ENCODE peak calls at places on chromosomes 11 and 22, in eight cellular contexts. Y is kidney, S is HCT116, J is H1, G is fibroblast of the aortic adventitia, Z is breast epithelium, Q is colonic mucosa, X is tibial nerve. F is an unnamed sample.

GRCh38 chr11:10542776-10543175 is 1.8 kb upstream of the RNF141 start:
- DNase-seq in Y (no peak), Q (no peak), Z (no peak), S (no peak), J (no peak), X (no peak), G (no peak), F (no peak)

GRCh38 chr11:10984250-10984649 is 126.4 kb upstream of the ZBED5 start:
- DNase-seq in J (no peak), Q (no peak), S (peak), G (no peak), X (no peak), Y (no peak), Z (no peak), F (no peak)

GRCh38 chr22:32204856-32205722 is at the start of gene RFPL2:
- DNase-seq in G (peak), S (peak), J (peak), Q (no peak), Y (no peak), Z (no peak), X (no peak), F (peak)

GRCh38 chr11:67301313-67301921 is 1.9 kb upstream of the SSH3 start:
- DNase-seq in Y (peak), X (no peak), Q (peak), J (no peak), Z (no peak), G (no peak), S (no peak), F (no peak)

GRCh38 chr11:128279861-128280260 is 307.5 kb downstream of the ETS1 start:
- DNase-seq in S (no peak), Q (no peak), G (no peak), Y (no peak), J (no peak), X (no peak), Z (no peak), F (no peak)

GRCh38 chr22:21839765-21840140 is 27.7 kb downstream of the MAPK1 start:
- DNase-seq in X (no peak), S (no peak), Q (no peak), J (no peak), G (no peak), Y (no peak), Z (no peak), F (no peak)

GRCh38 chr11:111586305-111586915 is 15.8 kb upstream of the SIK2 start:
- DNase-seq in X (peak), Z (no peak), Y (no peak), G (peak), Q (peak), J (no peak), S (peak), F (no peak)

GRCh38 chr11:120344302-120345004 is 8.2 kb downstream of the ARHGEF12 start:
- DNase-seq in Q (peak), Y (no peak), X (no peak), S (peak), J (no peak), Z (no peak), G (no peak), F (no peak)

GRCh38 chr11:134655189-134655937 is 243.3 kb upstream of the B3GAT1 start:
- DNase-seq in Q (peak), G (no peak), X (no peak), J (peak), S (no peak), Z (peak), Y (peak), F (no peak)

GRCh38 chr11:85752201-85752889 is 58.6 kb downstream of the SYTL2 start:
- DNase-seq in Y (no peak), G (no peak), S (no peak), Q (no peak), X (no peak), Z (no peak), J (no peak), F (no peak)

GRCh38 chr22:27980424-27981148 is 61.5 kb upstream of the PITPNB start:
- DNase-seq in Z (no peak), Y (no peak), J (peak), X (no peak), Q (no peak), S (no peak), G (no peak), F (peak)

GRCh38 chr11:11937957-11938356 is 70.5 kb downstream of the DKK3 start:
- DNase-seq in Y (no peak), Z (no peak), G (no peak), X (no peak), Q (no peak), S (no peak), J (no peak), F (peak)

GRCh38 chr22:21940521-21940920 is 12.1 kb downstream of the PPM1F start:
- DNase-seq in J (no peak), Y (no peak), S (no peak), Z (no peak), Q (no peak), G (no peak), X (no peak), F (no peak)

GRCh38 chr11:31722754-31723153 is 88.4 kb downstream of the PAX6 start:
- DNase-seq in X (no peak), S (no peak), Z (no peak), J (no peak), Q (no peak), G (no peak), Y (no peak), F (no peak)

GRCh38 chr22:21038405-21038804 is 6.0 kb upstream of the SLC7A4 start:
- DNase-seq in Y (no peak), Z (no peak), G (peak), J (no peak), X (no peak), S (no peak), Q (no peak), F (no peak)

GRCh38 chr11:82898242-82898641 is 2.0 kb downstream of the PRCP start:
- DNase-seq in S (no peak), Q (no peak), G (no peak), J (no peak), Y (no peak), Z (no peak), X (no peak), F (no peak)

GRCh38 chr22:47627561-47628253 is 865.3 kb downstream of the TBC1D22A start:
- DNase-seq in S (peak), J (no peak), Q (no peak), Y (no peak), Z (no peak), G (no peak), X (no peak), F (no peak)

GRCh38 chr11:101582242-101583052 is 1.4 kb downstream of the TRPC6 start:
- DNase-seq in S (no peak), Q (no peak), Y (peak), J (peak), X (no peak), G (no peak), Z (no peak), F (no peak)

GRCh38 chr11:38169286-38169685 is 1571.2 kb upstream of the RAG2 start:
- DNase-seq in Q (no peak), J (no peak), Y (no peak), S (no peak), G (peak), X (no peak), Z (no peak), F (no peak)

GRCh38 chr11:130766650-130767297 is 149.5 kb downstream of the SNX19 start:
- DNase-seq in S (no peak), Z (no peak), G (no peak), Q (no peak), J (no peak), Y (no peak), X (no peak), F (no peak)

GRCh38 chr11:85685131-85685819 is 720 bp downstream of the CCDC89 start:
- DNase-seq in J (no peak), S (no peak), Q (no peak), Z (no peak), G (peak), X (no peak), Y (peak), F (no peak)

GRCh38 chr22:49959782-49960158 is 802 bp upstream of the PIM3 start:
- DNase-seq in J (no peak), Q (peak), Z (no peak), S (no peak), Y (no peak), G (no peak), X (no peak), F (no peak)

GRCh38 chr11:59542142-59542810 is 30.9 kb downstream of the OR4D9 start:
- DNase-seq in J (no peak), Y (no peak), Z (no peak), S (no peak), X (no peak), G (no peak), Q (no peak), F (no peak)

GRCh38 chr11:79100093-79100704 is 340.6 kb downstream of the TENM4 start:
- DNase-seq in X (peak), Z (no peak), S (peak), Q (peak), Y (no peak), J (peak), G (peak), F (no peak)

GRCh38 chr11:2792376-2793250 is 92.8 kb upstream of the KCNQ1OT1 start:
- DNase-seq in Y (peak), X (no peak), J (peak), Q (no peak), Z (no peak), S (no peak), G (no peak), F (no peak)

GRCh38 chr11:2789791-2790580 is 90.2 kb upstream of the KCNQ1OT1 start:
- DNase-seq in Q (peak), J (no peak), X (no peak), Y (peak), Z (peak), S (no peak), G (no peak), F (no peak)

GRCh38 chr11:2790581-2790925 is 90.8 kb upstream of the KCNQ1OT1 start:
- DNase-seq in Q (no peak), Y (peak), J (peak), G (no peak), Z (peak), X (no peak), S (no peak), F (no peak)

GRCh38 chr11:2791139-2791520 is 91.3 kb upstream of the KCNQ1OT1 start:
- DNase-seq in Q (no peak), X (no peak), S (no peak), G (no peak), Z (no peak), J (peak), Y (peak), F (no peak)

GRCh38 chr11:2791521-2792375 is 92.0 kb upstream of the KCNQ1OT1 start:
- DNase-seq in X (no peak), J (peak), S (no peak), G (no peak), Z (no peak), Y (peak), Q (no peak), F (no peak)
- H3K4me3 ChIP-seq in X (peak), J (peak), S (no peak), G (peak), Z (peak), Y (peak), Q (peak), F (no peak)

DNA sequence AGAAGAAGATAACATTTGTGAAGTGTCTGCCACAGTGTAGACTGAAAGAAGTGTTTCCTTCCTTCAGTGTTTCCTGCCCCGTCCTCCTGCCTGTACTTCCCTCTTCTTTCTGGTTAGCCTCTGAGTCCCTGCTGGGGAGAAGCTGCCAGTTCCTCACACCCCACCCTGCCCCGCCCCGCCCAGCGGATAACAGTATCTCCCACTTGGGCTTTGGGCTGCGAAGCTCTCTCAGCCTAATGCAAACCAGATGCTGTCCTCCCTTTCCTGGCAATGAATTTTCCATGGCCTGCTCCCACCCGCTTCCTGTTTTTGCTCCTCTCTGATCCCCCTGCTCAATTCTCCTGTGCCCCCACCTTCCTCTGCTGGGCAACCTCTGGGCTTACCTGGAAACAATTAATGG is 5.2 kb upstream of the RAB3IL1 start:
- DNase-seq in G (peak), Q (peak), S (no peak), X (peak), J (peak), Z (peak), Y (no peak), F (no peak)
- TF ChIP-seq CTCF in G (no peak), Q (no peak), S (no peak), X (no peak), J (no peak), Z (no peak), Y (no peak), F (no peak)

GRCh38 chr11:62266558-62266957 is 3.4 kb upstream of the SCGB2A2 start:
- DNase-seq in S (no peak), Y (no peak), X (no peak), J (no peak), Z (no peak), Q (no peak), G (peak), F (no peak)

GRCh38 chr11:62267576-62267975 is 2.4 kb upstream of the SCGB2A2 start:
- DNase-seq in G (no peak), S (no peak), Y (no peak), Z (no peak), Q (no peak), X (no peak), J (no peak), F (no peak)

GRCh38 chr11:62267050-62267449 is 2.9 kb upstream of the SCGB2A2 start:
- DNase-seq in Q (no peak), J (no peak), Z (no peak), X (no peak), Y (no peak), S (no peak), G (no peak), F (no peak)

GRCh38 chr11:62273284-62273683 is 3.3 kb downstream of the SCGB2A2 start:
- DNase-seq in X (no peak), Q (no peak), Y (no peak), G (no peak), J (no peak), Z (no peak), S (no peak), F (no peak)

GRCh38 chr11:62269654-62270278 is at the start of gene SCGB2A2:
- DNase-seq in S (peak), Z (peak), X (no peak), Q (no peak), G (no peak), Y (no peak), J (no peak), F (peak)
- H3K4me3 ChIP-seq in S (no peak), Z (no peak), X (no peak), Q (no peak), G (no peak), Y (no peak), J (no peak), F (no peak)

DNA sequence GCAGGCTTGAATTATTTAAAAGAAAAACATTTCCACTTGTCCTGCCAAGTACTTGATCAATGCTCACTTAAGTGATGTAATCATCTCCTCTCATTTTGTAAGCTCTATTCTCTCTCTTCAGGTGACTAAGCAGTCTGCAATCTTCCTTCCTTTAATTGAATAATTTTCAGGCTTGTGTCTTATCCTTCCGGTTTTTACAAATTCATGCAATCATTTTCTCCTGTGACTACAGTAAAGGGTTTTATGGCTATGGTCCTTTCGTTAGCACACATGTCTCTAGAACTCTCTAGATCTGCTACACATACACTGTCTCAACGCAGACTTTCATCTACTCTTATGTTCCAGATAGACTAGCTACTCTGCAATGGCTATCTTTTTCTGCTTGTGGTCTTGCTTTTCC is 12.5 kb upstream of the UPB1 start:
- DNase-seq in Z (no peak), Q (no peak), G (peak), S (no peak), Y (no peak), X (no peak), J (no peak), F (no peak)
- TF ChIP-seq CTCF in Z (no peak), Q (no peak), G (no peak), S (no peak), Y (no peak), X (no peak), J (no peak), F (no peak)

DNA sequence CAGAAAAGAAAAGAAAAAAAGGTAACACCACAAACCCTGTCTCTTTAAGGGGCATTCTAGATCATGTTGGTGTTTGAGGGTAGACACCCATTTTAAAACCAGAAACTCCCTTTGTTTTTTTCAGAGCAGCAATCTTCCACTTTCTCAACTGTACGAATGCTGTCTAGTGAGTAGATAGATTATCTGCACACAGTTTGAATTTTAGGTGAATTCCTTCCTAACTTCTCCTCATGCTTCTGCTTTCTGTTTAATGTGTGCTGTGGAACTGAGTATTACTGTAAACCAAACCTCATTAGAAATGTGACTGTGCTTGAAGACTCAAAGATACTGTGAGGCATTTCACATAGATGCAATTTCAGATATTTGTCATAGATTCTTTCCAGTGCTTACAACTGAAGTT is 102.4 kb downstream of the PRMT3 start:
- DNase-seq in Y (no peak), S (no peak), Z (no peak), Q (no peak), J (no peak), X (no peak), G (no peak), F (no peak)
- H3K4me3 ChIP-seq in Y (no peak), S (no peak), Z (no peak), Q (no peak), J (no peak), X (no peak), G (no peak), F (no peak)

GRCh38 chr22:44625981-44626687 is 75.9 kb upstream of the PRR5 start:
- DNase-seq in Q (peak), S (peak), X (peak), Z (peak), J (peak), Y (no peak), G (peak), F (peak)
- TF ChIP-seq CTCF in Q (peak), S (peak), X (peak), Z (peak), J (peak), Y (peak), G (peak), F (peak)

F was measured in LNCaP clone FGC.